ENCODE peak calls at places on chromosomes 11 and 22, in seven cellular contexts. T, Z, X, V, F, E and I are unnamed samples.

GRCh38 chr11:131300304-131300703 is 70.1 kb upstream of the NTM start:
- DNase-seq in T (no peak), Z (peak; percentile 3), X (no peak), V (no peak), F (no peak), E (no peak), I (no peak)

GRCh38 chr22:29167032-29167911 is 38.4 kb upstream of the EMID1 start:
- DNase-seq in T (no peak), Z (no peak), X (no peak), V (no peak), F (peak; percentile 55), E (peak; percentile 9), I (no peak)

GRCh38 chr11:133576351-133576750 is 44.0 kb upstream of the OPCML start:
- DNase-seq in T (no peak), Z (no peak), X (peak; percentile 53), V (no peak), F (no peak), E (no peak), I (no peak)

GRCh38 chr11:34626393-34626792 is 5.5 kb downstream of the EHF start:
- DNase-seq in T (no peak), Z (no peak), X (no peak), V (no peak), F (no peak), E (no peak), I (no peak)

GRCh38 chr11:14373941-14374646 is 15.1 kb upstream of the RRAS2 start:
- DNase-seq in T (no peak), Z (peak; percentile 74), X (no peak), V (peak; percentile 56), F (no peak), E (no peak), I (no peak)

GRCh38 chr22:26325641-26326040 is 103.4 kb upstream of the ASPHD2 start:
- DNase-seq in T (no peak), Z (no peak), X (no peak), V (no peak), F (no peak), E (no peak), I (no peak)

GRCh38 chr22:19109198-19110063 is 12.8 kb downstream of the DGCR2 start:
- DNase-seq in T (no peak), Z (peak; percentile 87), X (no peak), V (no peak), F (peak; percentile 76), E (peak; percentile 53), I (no peak)

GRCh38 chr11:133399294-133399693 is 133.0 kb downstream of the OPCML start:
- DNase-seq in T (no peak), Z (no peak), X (no peak), V (no peak), F (no peak), E (no peak), I (no peak)

GRCh38 chr22:17647452-17647851 is 8.9 kb downstream of the BCL2L13 start:
- DNase-seq in T (no peak), Z (no peak), X (no peak), V (no peak), F (no peak), E (no peak), I (no peak)

GRCh38 chr11:102552447-102553200 is 22.1 kb upstream of the MMP7 start:
- DNase-seq in T (no peak), Z (peak; percentile 10), X (no peak), V (peak; percentile 18), F (no peak), E (no peak), I (no peak)

GRCh38 chr22:33921576-33922181 is 1.4 kb upstream of the LARGE1 start:
- DNase-seq in T (no peak), Z (peak; percentile 60), X (peak; percentile 90), V (peak; percentile 78), F (no peak), E (peak; percentile 5), I (peak; percentile 40)

GRCh38 chr11:115660072-115660805 is 156.0 kb upstream of the CADM1 start:
- DNase-seq in T (no peak), Z (no peak), X (no peak), V (no peak), F (no peak), E (no peak), I (no peak)

GRCh38 chr11:19474954-19475811 is 234.4 kb upstream of the E2F8 start:
- DNase-seq in T (peak; percentile 33), Z (no peak), X (no peak), V (no peak), F (no peak), E (no peak), I (no peak)

GRCh38 chr11:76574879-76575278 is 95.7 kb downstream of the LRRC32 start:
- DNase-seq in T (no peak), Z (no peak), X (no peak), V (no peak), F (no peak), E (no peak), I (no peak)

GRCh38 chr11:119300198-119300964 is 16.5 kb downstream of the MCAM start:
- DNase-seq in T (no peak), Z (no peak), X (no peak), V (no peak), F (no peak), E (no peak), I (no peak)

GRCh38 chr22:23069502-23070357 is 589 bp upstream of the GNAZ start:
- DNase-seq in T (peak; percentile 73), Z (peak; percentile 92), X (peak; percentile 92), V (peak; percentile 99), F (peak; percentile 82), E (peak; percentile 89), I (peak; percentile 76)

GRCh38 chr11:126624491-126624890 is 269.0 kb downstream of the ST3GAL4 start:
- DNase-seq in T (no peak), Z (no peak), X (no peak), V (no peak), F (no peak), E (no peak), I (no peak)

GRCh38 chr22:48561676-48562075 is 1266.0 kb downstream of the BRD1 start:
- DNase-seq in T (no peak), Z (no peak), X (no peak), V (no peak), F (no peak), E (no peak), I (no peak)

GRCh38 chr11:124873980-124874379 is 8.7 kb downstream of the ROBO3 start:
- DNase-seq in T (no peak), Z (no peak), X (no peak), V (no peak), F (no peak), E (no peak), I (no peak)

GRCh38 chr11:16611395-16612233 is 126.8 kb upstream of the C11orf58 start:
- DNase-seq in T (no peak), Z (no peak), X (no peak), V (no peak), F (no peak), E (no peak), I (no peak)

GRCh38 chr22:24096401-24097115 is 84.7 kb upstream of the SUSD2 start:
- DNase-seq in T (no peak), Z (no peak), X (no peak), V (no peak), F (no peak), E (no peak), I (no peak)

GRCh38 chr11:69666261-69666660 is 8.9 kb downstream of the LTO1 start:
- DNase-seq in T (no peak), Z (no peak), X (peak; percentile 20), V (no peak), F (no peak), E (no peak), I (no peak)

GRCh38 chr22:35649636-35650250 is 1.5 kb downstream of the APOL6 start:
- DNase-seq in T (no peak), Z (no peak), X (no peak), V (no peak), F (no peak), E (no peak), I (no peak)

GRCh38 chr22:41401781-41402648 is 20.3 kb downstream of the TEF start:
- DNase-seq in T (peak; percentile 74), Z (peak; percentile 77), X (no peak), V (peak; percentile 74), F (no peak), E (no peak), I (peak; percentile 75)

GRCh38 chr22:28112130-28112529 is 193.1 kb upstream of the PITPNB start:
- DNase-seq in T (no peak), Z (no peak), X (no peak), V (no peak), F (no peak), E (no peak), I (no peak)

GRCh38 chr11:6992457-6993431 is 27.4 kb downstream of the ZNF214 start:
- DNase-seq in T (no peak), Z (peak; percentile 68), X (no peak), V (peak; percentile 29), F (no peak), E (no peak), I (no peak)

GRCh38 chr22:49012695-49013094 is 815.0 kb downstream of the BRD1 start:
- DNase-seq in T (no peak), Z (no peak), X (no peak), V (no peak), F (no peak), E (no peak), I (no peak)

GRCh38 chr22:29313126-29314071 is 2.1 kb downstream of the RASL10A start:
- DNase-seq in T (no peak), Z (peak; percentile 65), X (peak; percentile 75), V (peak; percentile 63), F (no peak), E (no peak), I (no peak)

GRCh38 chr11:88016392-88017020 is 158.7 kb downstream of the RAB38 start:
- DNase-seq in T (peak; percentile 43), Z (peak; percentile 90), X (peak; percentile 53), V (peak; percentile 28), F (peak; percentile 70), E (peak; percentile 58), I (peak; percentile 3)

GRCh38 chr11:94201004-94201465 is 72.4 kb downstream of the PANX1 start:
- DNase-seq in T (no peak), Z (no peak), X (no peak), V (peak; percentile 60), F (no peak), E (no peak), I (no peak)

GRCh38 chr11:61693897-61694840 is 14.0 kb downstream of the DAGLA start:
- DNase-seq in T (no peak), Z (no peak), X (no peak), V (no peak), F (no peak), E (no peak), I (no peak)

GRCh38 chr11:57214494-57214893 is 22.6 kb downstream of the APLNR start:
- DNase-seq in T (no peak), Z (peak; percentile 74), X (no peak), V (peak; percentile 77), F (no peak), E (no peak), I (no peak)

GRCh38 chr11:93652161-93652597 is 9.3 kb upstream of the CEP295 start:
- DNase-seq in T (no peak), Z (peak; percentile 66), X (no peak), V (peak; percentile 36), F (peak; percentile 43), E (peak; percentile 14), I (no peak)

GRCh38 chr22:30205281-30206115 is 41.1 kb downstream of the LIF start:
- DNase-seq in T (no peak), Z (peak; percentile 96), X (no peak), V (peak; percentile 84), F (no peak), E (no peak), I (no peak)

GRCh38 chr11:69699213-69699612 is 4.6 kb downstream of the FGF19 start:
- DNase-seq in T (no peak), Z (peak; percentile 26), X (no peak), V (no peak), F (no peak), E (no peak), I (no peak)

GRCh38 chr11:128610765-128611617 is 23.6 kb upstream of the ETS1 start:
- DNase-seq in T (no peak), Z (no peak), X (no peak), V (no peak), F (peak; percentile 65), E (peak; percentile 72), I (no peak)

GRCh38 chr11:45590743-45591142 is 74.7 kb downstream of the CHST1 start:
- DNase-seq in T (no peak), Z (peak; percentile 58), X (no peak), V (no peak), F (no peak), E (no peak), I (no peak)

GRCh38 chr22:43970037-43970747 is 14.9 kb downstream of the SAMM50 start:
- DNase-seq in T (no peak), Z (no peak), X (no peak), V (no peak), F (no peak), E (no peak), I (no peak)